ENCODE peak calls at places on chromosomes 3 and 15, in seven cellular contexts. W is left cardiac atrium; Z is progenitor cell of endocrine pancreas; G is body of pancreas; R is left ventricle myocardium inferior; P is activated CD8-positive, alpha-beta T cell treated with anti-CD3 and anti-CD28 coated beads for 36 hours; T is hippocampal formation. E is an unnamed sample.

GRCh38 chr3:111715911-111716523 is 120.9 kb upstream of the ZBED2 start:
- DNase-seq in W (peak), Z (no peak), G (peak), R (peak), P (peak), T (peak), E (peak)

GRCh38 chr15:59388670-59389069 is 16.0 kb upstream of the MYO1E start:
- DNase-seq in W (no peak), Z (no peak), G (no peak), R (no peak), P (no peak), T (no peak), E (no peak)

GRCh38 chr15:56232058-56232457 is 11.6 kb downstream of the RFX7 start:
- DNase-seq in W (no peak), Z (no peak), G (no peak), R (no peak), P (no peak), T (no peak), E (no peak)

GRCh38 chr3:16249336-16249735 is 15.4 kb downstream of the DPH3 start:
- DNase-seq in W (no peak), Z (no peak), G (no peak), R (no peak), P (peak), T (no peak), E (no peak)

GRCh38 chr3:150210461-150211110 is 197.5 kb upstream of the TSC22D2 start:
- DNase-seq in W (no peak), Z (no peak), G (no peak), R (no peak), P (no peak), T (no peak), E (no peak)

GRCh38 chr3:176349706-176350105 is 847.6 kb downstream of the TBL1XR1 start:
- DNase-seq in W (no peak), Z (no peak), G (no peak), R (no peak), P (no peak), T (no peak), E (no peak)

GRCh38 chr3:47932431-47932830 is 83.8 kb downstream of the MAP4 start:
- DNase-seq in W (no peak), Z (no peak), G (no peak), R (no peak), P (no peak), T (no peak), E (no peak)

GRCh38 chr15:40092416-40093223 is 16.1 kb downstream of the BMF start:
- DNase-seq in W (peak), Z (no peak), G (peak), R (peak), P (no peak), T (no peak), E (no peak)

GRCh38 chr3:129016366-129016724 is 15.2 kb downstream of the EFCC1 start:
- DNase-seq in W (no peak), Z (no peak), G (peak), R (no peak), P (peak), T (no peak), E (no peak)

E was measured in suprapubic skin.